ENCODE peak calls at places on chromosomes 13 and 19, in nine cellular contexts. One of them, this sample, is unnamed.

GRCh38 chr13:27533155-27533643 is 82.8 kb upstream of the MTIF3 start:
- DNase-seq in stimulated activated effector memory CD8-positive, alpha-beta T cell treated with anti-CD3 and anti-CD28 coated beads, Interleukin-12 subunit alpha, Interleukin-12 subunit beta, amount 100 ng/mL, for 72 hours: peak; percentile 54
- DNase-seq in immature natural killer cell: peak; percentile 56
- DNase-seq in aorta: peak; percentile 96
- DNase-seq in NCI-H146: peak; percentile 79
- DNase-seq in effector CD4-positive, alpha-beta T cell: peak; percentile 15
- DNase-seq in activated T-helper 1 cell treated with Interleukin-2 at 50 U/mL for 16 hours: peak; percentile 5
- DNase-seq in EL: peak; percentile 70
- DNase-seq in left cardiac atrium: peak; percentile 88
- DNase-seq in this sample: peak; percentile 88

GRCh38 chr19:45640849-45641273 is 1.7 kb upstream of the EML2 start:
- DNase-seq in stimulated activated effector memory CD8-positive, alpha-beta T cell treated with anti-CD3 and anti-CD28 coated beads, Interleukin-12 subunit alpha, Interleukin-12 subunit beta, amount 100 ng/mL, for 72 hours: peak; percentile 57
- DNase-seq in NCI-H146: peak; percentile 51
- DNase-seq in EL: no peak
- DNase-seq in effector CD4-positive, alpha-beta T cell: no peak
- DNase-seq in activated T-helper 1 cell treated with Interleukin-2 at 50 U/mL for 16 hours: no peak
- DNase-seq in aorta: no peak
- DNase-seq in left cardiac atrium: no peak
- DNase-seq in immature natural killer cell: no peak
- DNase-seq in this sample: no peak

GRCh38 chr19:37691881-37692504 is 27.6 kb downstream of the ZNF607 start:
- DNase-seq in left cardiac atrium: peak; percentile 93
- DNase-seq in aorta: peak; percentile 94
- DNase-seq in effector CD4-positive, alpha-beta T cell: peak; percentile 64
- DNase-seq in NCI-H146: peak; percentile 71
- DNase-seq in stimulated activated effector memory CD8-positive, alpha-beta T cell treated with anti-CD3 and anti-CD28 coated beads, Interleukin-12 subunit alpha, Interleukin-12 subunit beta, amount 100 ng/mL, for 72 hours: peak; percentile 58
- DNase-seq in immature natural killer cell: peak; percentile 80
- DNase-seq in activated T-helper 1 cell treated with Interleukin-2 at 50 U/mL for 16 hours: peak; percentile 62
- DNase-seq in EL: peak; percentile 63
- DNase-seq in this sample: peak; percentile 74

GRCh38 chr13:105445793-105446192 is 1089.7 kb downstream of the EFNB2 start:
- DNase-seq in left cardiac atrium: no peak
- DNase-seq in EL: no peak
- DNase-seq in immature natural killer cell: peak; percentile 15
- DNase-seq in NCI-H146: no peak
- DNase-seq in activated T-helper 1 cell treated with Interleukin-2 at 50 U/mL for 16 hours: no peak
- DNase-seq in aorta: no peak
- DNase-seq in stimulated activated effector memory CD8-positive, alpha-beta T cell treated with anti-CD3 and anti-CD28 coated beads, Interleukin-12 subunit alpha, Interleukin-12 subunit beta, amount 100 ng/mL, for 72 hours: no peak
- DNase-seq in effector CD4-positive, alpha-beta T cell: no peak
- DNase-seq in this sample: no peak

GRCh38 chr19:12840091-12841079 is 2.1 kb downstream of the MAST1 start:
- DNase-seq in left cardiac atrium: peak; percentile 64
- DNase-seq in activated T-helper 1 cell treated with Interleukin-2 at 50 U/mL for 16 hours: no peak
- DNase-seq in EL: peak; percentile 85
- DNase-seq in aorta: no peak
- DNase-seq in NCI-H146: peak; percentile 70
- DNase-seq in stimulated activated effector memory CD8-positive, alpha-beta T cell treated with anti-CD3 and anti-CD28 coated beads, Interleukin-12 subunit alpha, Interleukin-12 subunit beta, amount 100 ng/mL, for 72 hours: peak; percentile 32
- DNase-seq in immature natural killer cell: peak; percentile 39
- DNase-seq in effector CD4-positive, alpha-beta T cell: no peak
- DNase-seq in this sample: peak; percentile 69

GRCh38 chr19:50413096-50413495 is 5.6 kb upstream of the SPIB start:
- DNase-seq in left cardiac atrium: no peak
- DNase-seq in activated T-helper 1 cell treated with Interleukin-2 at 50 U/mL for 16 hours: no peak
- DNase-seq in effector CD4-positive, alpha-beta T cell: no peak
- DNase-seq in aorta: no peak
- DNase-seq in immature natural killer cell: no peak
- DNase-seq in EL: no peak
- DNase-seq in NCI-H146: no peak
- DNase-seq in stimulated activated effector memory CD8-positive, alpha-beta T cell treated with anti-CD3 and anti-CD28 coated beads, Interleukin-12 subunit alpha, Interleukin-12 subunit beta, amount 100 ng/mL, for 72 hours: no peak
- DNase-seq in this sample: no peak

GRCh38 chr13:76976488-76976887 is 15.4 kb upstream of the CLN5 start:
- DNase-seq in aorta: no peak
- DNase-seq in left cardiac atrium: no peak
- DNase-seq in activated T-helper 1 cell treated with Interleukin-2 at 50 U/mL for 16 hours: no peak
- DNase-seq in EL: peak; percentile 58
- DNase-seq in NCI-H146: peak; percentile 29
- DNase-seq in effector CD4-positive, alpha-beta T cell: no peak
- DNase-seq in stimulated activated effector memory CD8-positive, alpha-beta T cell treated with anti-CD3 and anti-CD28 coated beads, Interleukin-12 subunit alpha, Interleukin-12 subunit beta, amount 100 ng/mL, for 72 hours: no peak
- DNase-seq in immature natural killer cell: peak; percentile 22
- DNase-seq in this sample: no peak

GRCh38 chr19:30649934-30650614 is 277.9 kb downstream of the ZNF536 start:
- DNase-seq in NCI-H146: peak; percentile 32
- DNase-seq in EL: peak; percentile 37
- DNase-seq in stimulated activated effector memory CD8-positive, alpha-beta T cell treated with anti-CD3 and anti-CD28 coated beads, Interleukin-12 subunit alpha, Interleukin-12 subunit beta, amount 100 ng/mL, for 72 hours: no peak
- DNase-seq in effector CD4-positive, alpha-beta T cell: no peak
- DNase-seq in immature natural killer cell: peak; percentile 2
- DNase-seq in aorta: peak; percentile 24
- DNase-seq in activated T-helper 1 cell treated with Interleukin-2 at 50 U/mL for 16 hours: no peak
- DNase-seq in left cardiac atrium: no peak
- DNase-seq in this sample: no peak

GRCh38 chr19:32404939-32405430 is 585 bp upstream of the DPY19L3 start:
- DNase-seq in effector CD4-positive, alpha-beta T cell: peak; percentile 2
- DNase-seq in EL: no peak
- DNase-seq in aorta: peak; percentile 91
- DNase-seq in stimulated activated effector memory CD8-positive, alpha-beta T cell treated with anti-CD3 and anti-CD28 coated beads, Interleukin-12 subunit alpha, Interleukin-12 subunit beta, amount 100 ng/mL, for 72 hours: no peak
- DNase-seq in immature natural killer cell: no peak
- DNase-seq in activated T-helper 1 cell treated with Interleukin-2 at 50 U/mL for 16 hours: peak; percentile 0
- DNase-seq in left cardiac atrium: peak; percentile 67
- DNase-seq in NCI-H146: peak; percentile 78
- DNase-seq in this sample: no peak

GRCh38 chr19:41431426-41432386 is 4.5 kb upstream of the B3GNT8 start:
- DNase-seq in immature natural killer cell: no peak
- DNase-seq in aorta: no peak
- DNase-seq in activated T-helper 1 cell treated with Interleukin-2 at 50 U/mL for 16 hours: no peak
- DNase-seq in NCI-H146: no peak
- DNase-seq in left cardiac atrium: peak; percentile 63
- DNase-seq in stimulated activated effector memory CD8-positive, alpha-beta T cell treated with anti-CD3 and anti-CD28 coated beads, Interleukin-12 subunit alpha, Interleukin-12 subunit beta, amount 100 ng/mL, for 72 hours: no peak
- DNase-seq in effector CD4-positive, alpha-beta T cell: no peak
- DNase-seq in EL: peak; percentile 25
- DNase-seq in this sample: no peak

GRCh38 chr19:14473915-14474578 is 1.1 kb downstream of the PTGER1 start:
- DNase-seq in stimulated activated effector memory CD8-positive, alpha-beta T cell treated with anti-CD3 and anti-CD28 coated beads, Interleukin-12 subunit alpha, Interleukin-12 subunit beta, amount 100 ng/mL, for 72 hours: no peak
- DNase-seq in NCI-H146: no peak
- DNase-seq in left cardiac atrium: no peak
- DNase-seq in activated T-helper 1 cell treated with Interleukin-2 at 50 U/mL for 16 hours: no peak
- DNase-seq in aorta: no peak
- DNase-seq in EL: no peak
- DNase-seq in effector CD4-positive, alpha-beta T cell: no peak
- DNase-seq in immature natural killer cell: no peak
- DNase-seq in this sample: no peak

GRCh38 chr13:101341464-101341863 is 74.8 kb downstream of the NALCN start:
- DNase-seq in aorta: no peak
- DNase-seq in left cardiac atrium: no peak
- DNase-seq in immature natural killer cell: no peak
- DNase-seq in effector CD4-positive, alpha-beta T cell: no peak
- DNase-seq in stimulated activated effector memory CD8-positive, alpha-beta T cell treated with anti-CD3 and anti-CD28 coated beads, Interleukin-12 subunit alpha, Interleukin-12 subunit beta, amount 100 ng/mL, for 72 hours: no peak
- DNase-seq in NCI-H146: no peak
- DNase-seq in activated T-helper 1 cell treated with Interleukin-2 at 50 U/mL for 16 hours: no peak
- DNase-seq in EL: peak; percentile 51
- DNase-seq in this sample: no peak

GRCh38 chr13:50969691-50970090 is 60.1 kb downstream of the RNASEH2B start:
- DNase-seq in left cardiac atrium: no peak
- DNase-seq in stimulated activated effector memory CD8-positive, alpha-beta T cell treated with anti-CD3 and anti-CD28 coated beads, Interleukin-12 subunit alpha, Interleukin-12 subunit beta, amount 100 ng/mL, for 72 hours: no peak
- DNase-seq in effector CD4-positive, alpha-beta T cell: no peak
- DNase-seq in immature natural killer cell: no peak
- DNase-seq in NCI-H146: peak; percentile 38
- DNase-seq in activated T-helper 1 cell treated with Interleukin-2 at 50 U/mL for 16 hours: no peak
- DNase-seq in EL: no peak
- DNase-seq in aorta: no peak
- DNase-seq in this sample: no peak

GRCh38 chr19:35349614-35350521 is 2.2 kb downstream of the FFAR1 start:
- DNase-seq in aorta: peak; percentile 68
- DNase-seq in immature natural killer cell: no peak
- DNase-seq in left cardiac atrium: no peak
- DNase-seq in stimulated activated effector memory CD8-positive, alpha-beta T cell treated with anti-CD3 and anti-CD28 coated beads, Interleukin-12 subunit alpha, Interleukin-12 subunit beta, amount 100 ng/mL, for 72 hours: no peak
- DNase-seq in activated T-helper 1 cell treated with Interleukin-2 at 50 U/mL for 16 hours: no peak
- DNase-seq in EL: no peak
- DNase-seq in NCI-H146: no peak
- DNase-seq in effector CD4-positive, alpha-beta T cell: no peak
- DNase-seq in this sample: no peak

GRCh38 chr19:38702278-38702677 is 42.0 kb downstream of the CAPN12 start:
- DNase-seq in EL: no peak
- DNase-seq in NCI-H146: no peak
- DNase-seq in immature natural killer cell: no peak
- DNase-seq in aorta: no peak
- DNase-seq in activated T-helper 1 cell treated with Interleukin-2 at 50 U/mL for 16 hours: no peak
- DNase-seq in stimulated activated effector memory CD8-positive, alpha-beta T cell treated with anti-CD3 and anti-CD28 coated beads, Interleukin-12 subunit alpha, Interleukin-12 subunit beta, amount 100 ng/mL, for 72 hours: no peak
- DNase-seq in effector CD4-positive, alpha-beta T cell: no peak
- DNase-seq in left cardiac atrium: no peak
- DNase-seq in this sample: no peak

GRCh38 chr13:114123876-114124275 is 8.5 kb downstream of the RASA3 start:
- DNase-seq in activated T-helper 1 cell treated with Interleukin-2 at 50 U/mL for 16 hours: no peak
- DNase-seq in aorta: no peak
- DNase-seq in effector CD4-positive, alpha-beta T cell: no peak
- DNase-seq in NCI-H146: no peak
- DNase-seq in left cardiac atrium: no peak
- DNase-seq in immature natural killer cell: no peak
- DNase-seq in EL: no peak
- DNase-seq in stimulated activated effector memory CD8-positive, alpha-beta T cell treated with anti-CD3 and anti-CD28 coated beads, Interleukin-12 subunit alpha, Interleukin-12 subunit beta, amount 100 ng/mL, for 72 hours: no peak
- DNase-seq in this sample: no peak

GRCh38 chr13:88196106-88196505 is 524.9 kb downstream of the SLITRK5 start:
- DNase-seq in left cardiac atrium: no peak
- DNase-seq in immature natural killer cell: no peak
- DNase-seq in aorta: no peak
- DNase-seq in EL: no peak
- DNase-seq in activated T-helper 1 cell treated with Interleukin-2 at 50 U/mL for 16 hours: no peak
- DNase-seq in stimulated activated effector memory CD8-positive, alpha-beta T cell treated with anti-CD3 and anti-CD28 coated beads, Interleukin-12 subunit alpha, Interleukin-12 subunit beta, amount 100 ng/mL, for 72 hours: no peak
- DNase-seq in NCI-H146: no peak
- DNase-seq in effector CD4-positive, alpha-beta T cell: no peak
- DNase-seq in this sample: no peak

GRCh38 chr19:8607386-8607785 is 3.1 kb downstream of the ADAMTS10 start:
- DNase-seq in stimulated activated effector memory CD8-positive, alpha-beta T cell treated with anti-CD3 and anti-CD28 coated beads, Interleukin-12 subunit alpha, Interleukin-12 subunit beta, amount 100 ng/mL, for 72 hours: no peak
- DNase-seq in left cardiac atrium: peak; percentile 71
- DNase-seq in NCI-H146: no peak
- DNase-seq in immature natural killer cell: no peak
- DNase-seq in EL: no peak
- DNase-seq in aorta: peak; percentile 90
- DNase-seq in activated T-helper 1 cell treated with Interleukin-2 at 50 U/mL for 16 hours: no peak
- DNase-seq in effector CD4-positive, alpha-beta T cell: no peak
- DNase-seq in this sample: no peak

GRCh38 chr19:40224342-40225148 is 1.9 kb downstream of the CCNP start:
- DNase-seq in aorta: no peak
- DNase-seq in EL: no peak
- DNase-seq in effector CD4-positive, alpha-beta T cell: no peak
- DNase-seq in left cardiac atrium: no peak
- DNase-seq in activated T-helper 1 cell treated with Interleukin-2 at 50 U/mL for 16 hours: no peak
- DNase-seq in stimulated activated effector memory CD8-positive, alpha-beta T cell treated with anti-CD3 and anti-CD28 coated beads, Interleukin-12 subunit alpha, Interleukin-12 subunit beta, amount 100 ng/mL, for 72 hours: no peak
- DNase-seq in immature natural killer cell: no peak
- DNase-seq in NCI-H146: no peak
- DNase-seq in this sample: no peak